ENCODE peak calls at places on chromosomes 1 and 21, in ten cellular contexts. N is NCI-H1417; G is hippocampal formation; Z is heart left ventricle; Y is cardiac muscle cell; T is RCC 7860; I is activated naive CD8-positive, alpha-beta T cell treated with anti-CD3 and anti-CD28 coated beads, Interleukin-2, amount 50 U/mL, for 24 hours; R is NCI-H1092; J is SK-MEL-5; U is endodermal cell. B is an unnamed sample.

GRCh38 chr21:33238565-33239255 is 9.0 kb downstream of the IFNAR2 start:
- DNase-seq in J (no peak), Y (no peak), N (no peak), R (no peak), Z (no peak), U (no peak), I (no peak), G (no peak), T (no peak), B (no peak)

GRCh38 chr1:77978293-77978968 is 441 bp downstream of the FUBP1 start:
- DNase-seq in R (peak; percentile 71), T (peak; percentile 81), Z (peak; percentile 69), I (peak; percentile 72), G (no peak), J (peak; percentile 96), U (peak; percentile 79), N (peak; percentile 95), Y (peak; percentile 97), B (peak; percentile 84)

GRCh38 chr1:156033011-156033410 is 12.3 kb upstream of the SSR2 start:
- DNase-seq in J (no peak), N (no peak), U (no peak), R (no peak), I (no peak), T (no peak), G (no peak), Y (peak; percentile 42), Z (no peak), B (no peak)

GRCh38 chr1:162772571-162773154 is 17.8 kb upstream of the HSD17B7 start:
- DNase-seq in J (no peak), Y (peak; percentile 47), Z (no peak), I (no peak), R (no peak), T (no peak), N (no peak), U (no peak), G (no peak), B (no peak)

GRCh38 chr1:201171063-201172036 is 17.1 kb upstream of the TMEM9 start:
- DNase-seq in J (peak; percentile 34), N (peak; percentile 94), Z (peak; percentile 42), T (peak; percentile 49), R (peak; percentile 80), U (peak; percentile 88), G (no peak), I (peak; percentile 61), Y (peak; percentile 43), B (peak; percentile 33)

GRCh38 chr1:113913887-113914664 is 8.9 kb downstream of the DCLRE1B start:
- DNase-seq in Y (no peak), U (no peak), Z (no peak), G (no peak), T (no peak), J (no peak), R (no peak), I (no peak), N (no peak), B (no peak)

GRCh38 chr1:32716312-32717126 is 13.9 kb upstream of the SYNC start:
- DNase-seq in Y (peak; percentile 28), Z (peak; percentile 69), R (peak; percentile 71), I (peak; percentile 56), G (no peak), U (peak; percentile 100), J (peak; percentile 78), N (peak; percentile 96), T (peak; percentile 26), B (no peak)

GRCh38 chr1:21233480-21233879 is 56.8 kb downstream of the ECE1 start:
- DNase-seq in I (no peak), G (no peak), J (no peak), Z (no peak), Y (no peak), R (no peak), N (no peak), T (no peak), U (no peak), B (no peak)

GRCh38 chr1:178060789-178061556 is 32.9 kb upstream of the RASAL2 start:
- DNase-seq in U (peak; percentile 67), Z (peak; percentile 32), G (no peak), Y (peak; percentile 90), N (no peak), I (no peak), T (peak; percentile 29), R (no peak), J (peak; percentile 75), B (peak; percentile 74)

GRCh38 chr1:110053557-110054428 is 16.7 kb downstream of the ALX3 start:
- DNase-seq in Z (peak; percentile 60), J (peak; percentile 58), N (peak; percentile 65), T (peak; percentile 41), R (peak; percentile 11), U (peak; percentile 95), I (peak; percentile 78), G (peak; percentile 39), Y (peak; percentile 50), B (no peak)

GRCh38 chr1:69269491-69269890 is 298.2 kb upstream of the LRRC7 start:
- DNase-seq in G (no peak), N (no peak), Z (no peak), Y (no peak), R (no peak), J (no peak), T (no peak), U (no peak), I (no peak), B (no peak)

GRCh38 chr1:160748182-160748876 is 9.3 kb downstream of the SLAMF7 start:
- DNase-seq in I (no peak), U (peak; percentile 54), G (no peak), Y (peak; percentile 33), Z (no peak), N (no peak), J (peak; percentile 66), T (peak; percentile 21), R (no peak), B (peak; percentile 65)

GRCh38 chr1:46533179-46533864 is 18.1 kb downstream of the KNCN start:
- DNase-seq in G (no peak), I (peak; percentile 38), Y (peak; percentile 62), Z (no peak), R (no peak), T (no peak), N (peak; percentile 82), J (no peak), U (peak; percentile 79), B (peak; percentile 13)

B was measured in HCEC 1CT.